ENCODE peak calls at places on chromosomes 2 and 18, in five cellular contexts. X is HCT116, Y is K562, E is HepG2, V is GM12878. P is an unnamed sample.

GRCh38 chr2:32668254-32668653 is 40.4 kb downstream of the TTC27 start:
- DNase-seq in X (no peak), Y (no peak), E (no peak), V (no peak), P (no peak)

GRCh38 chr2:152221870-152222269 is 46.3 kb upstream of the STAM2 start:
- DNase-seq in X (no peak), Y (no peak), E (no peak), V (no peak), P (no peak)

GRCh38 chr2:119431976-119432881 is 575 bp downstream of the TMEM37 start:
- DNase-seq in X (no peak), Y (peak), E (no peak), V (no peak), P (peak)

GRCh38 chr2:148541792-148542191 is 102.8 kb upstream of the EPC2 start:
- DNase-seq in X (no peak), Y (no peak), E (no peak), V (no peak), P (no peak)

GRCh38 chr2:64049633-64050220 is 30.5 kb upstream of the VPS54 start:
- DNase-seq in X (peak), Y (peak), E (peak), V (peak), P (peak)

GRCh38 chr18:40380657-40381441 is 1574.2 kb upstream of the PIK3C3 start:
- DNase-seq in X (no peak), Y (no peak), E (no peak), V (no peak), P (no peak)

GRCh38 chr2:199336546-199336945 is 121.2 kb downstream of the SATB2 start:
- DNase-seq in X (peak), Y (no peak), E (no peak), V (no peak), P (no peak)

GRCh38 chr2:84495539-84496146 is 20.7 kb upstream of the DNAH6 start:
- DNase-seq in X (peak), Y (peak), E (peak), V (no peak), P (no peak)

GRCh38 chr2:18402-19271 is 27.7 kb downstream of the FAM110C start:
- DNase-seq in X (no peak), Y (peak), E (no peak), V (no peak), P (no peak)

GRCh38 chr18:48820483-48821250 is 130.1 kb downstream of the SMAD7 start:
- DNase-seq in X (no peak), Y (no peak), E (no peak), V (peak), P (peak)

GRCh38 chr2:105631011-105631410 is 113.7 kb upstream of the NCK2 start:
- DNase-seq in X (no peak), Y (no peak), E (no peak), V (no peak), P (no peak)

GRCh38 chr2:101418704-101419663 is 31.7 kb upstream of the CREG2 start:
- DNase-seq in X (peak), Y (peak), E (peak), V (no peak), P (peak)

GRCh38 chr2:241639385-241639784 is 1.9 kb downstream of the ATG4B start:
- DNase-seq in X (no peak), Y (no peak), E (no peak), V (no peak), P (no peak)

GRCh38 chr2:217993817-217994459 is 8.9 kb downstream of the TNS1 start:
- DNase-seq in X (no peak), Y (peak), E (peak), V (no peak), P (peak)

GRCh38 chr18:3493501-3494244 is 43.7 kb downstream of the TGIF1 start:
- DNase-seq in X (no peak), Y (peak), E (no peak), V (no peak), P (no peak)

GRCh38 chr2:148022351-148022750 is 1.5 kb downstream of the MBD5 start:
- DNase-seq in X (no peak), Y (no peak), E (no peak), V (no peak), P (no peak)

GRCh38 chr18:68449292-68449691 is 265.6 kb downstream of the TMX3 start:
- DNase-seq in X (no peak), Y (no peak), E (no peak), V (no peak), P (no peak)

GRCh38 chr2:101809656-101810055 is 112.1 kb downstream of the MAP4K4 start:
- DNase-seq in X (no peak), Y (no peak), E (no peak), V (no peak), P (no peak)

GRCh38 chr2:71933467-71934319 is 214.0 kb downstream of the CYP26B1 start:
- DNase-seq in X (peak), Y (no peak), E (peak), V (no peak), P (no peak)

GRCh38 chr18:48848641-48849143 is 102.1 kb downstream of the SMAD7 start:
- DNase-seq in X (no peak), Y (no peak), E (no peak), V (no peak), P (no peak)

DNA sequence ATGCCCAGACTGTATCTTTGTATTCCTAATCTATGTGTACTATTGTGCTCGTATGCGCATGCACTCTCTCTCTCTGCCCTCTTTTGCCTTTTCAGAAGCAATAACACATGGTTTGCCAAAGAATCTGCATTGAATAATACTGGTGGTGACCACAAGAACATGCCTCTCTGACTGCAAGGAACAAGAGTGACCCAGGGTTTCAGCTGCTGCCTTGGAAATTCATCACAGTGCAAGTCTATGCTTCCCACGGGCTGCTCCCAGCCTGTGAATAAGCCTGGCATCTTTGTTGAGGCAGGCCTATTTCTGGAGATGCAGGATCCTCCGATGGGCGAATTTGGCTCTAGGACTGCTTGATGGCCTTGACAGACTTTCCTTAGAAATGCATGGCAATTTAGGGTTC is 689.4 kb upstream of the FANCL start:
- DNase-seq in X (no peak), Y (no peak), E (no peak), V (no peak), P (no peak)
- TF ChIP-seq SP1 in X (no peak), Y (no peak), E (no peak), V (no peak), P (no peak)

GRCh38 chr2:38228753-38229152 is 148.3 kb downstream of the ATL2 start:
- DNase-seq in X (no peak), Y (no peak), E (no peak), V (no peak), P (no peak)

GRCh38 chr2:38224181-38224580 is 148.2 kb upstream of the CYP1B1 start:
- DNase-seq in X (no peak), Y (no peak), E (no peak), V (no peak), P (no peak)

GRCh38 chr2:38223256-38223655 is 147.3 kb upstream of the CYP1B1 start:
- DNase-seq in X (no peak), Y (no peak), E (no peak), V (no peak), P (no peak)

GRCh38 chr2:38220164-38220563 is 144.2 kb upstream of the CYP1B1 start:
- DNase-seq in X (no peak), Y (no peak), E (no peak), V (no peak), P (no peak)

DNA sequence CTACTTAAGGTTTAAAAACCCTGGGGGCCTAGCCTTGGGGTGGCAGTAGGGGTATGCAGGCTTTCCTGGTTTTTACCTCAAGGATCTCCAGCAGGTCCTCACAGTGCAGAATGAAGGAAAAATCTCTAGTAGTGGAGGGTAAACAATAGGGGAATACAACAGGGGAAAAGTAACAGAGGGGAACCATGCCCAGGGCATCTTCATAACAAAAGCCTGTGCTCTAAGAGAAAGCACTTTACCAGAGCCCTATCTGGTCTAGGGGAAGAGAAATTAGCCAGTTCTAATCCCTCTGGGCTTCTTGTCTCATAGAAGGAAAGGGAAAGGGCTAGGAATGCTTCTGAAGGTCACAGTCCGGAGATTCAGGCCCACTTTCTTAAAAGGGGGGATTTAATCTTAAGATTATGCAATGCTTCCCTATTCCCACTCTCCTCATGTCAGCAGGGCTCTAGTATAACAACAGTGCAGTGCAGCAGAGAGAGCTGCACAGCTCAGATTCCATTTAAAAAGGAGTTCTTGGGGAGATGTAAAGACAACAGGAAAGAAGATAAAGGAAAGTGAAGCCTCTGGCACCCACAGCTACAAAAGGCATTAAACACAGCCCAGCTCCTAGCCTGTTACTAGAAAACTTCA is 149.0 kb upstream of the CYP1B1 start:
- DNase-seq in X (no peak), Y (no peak), E (no peak), V (no peak), P (no peak)
- TF ChIP-seq MAX in X (no peak), Y (no peak), E (no peak), V (no peak), P (no peak)

GRCh38 chr18:9322730-9323129 is 11.8 kb upstream of the TWSG1 start:
- DNase-seq in X (no peak), Y (no peak), E (no peak), V (no peak), P (no peak)

GRCh38 chr18:9321709-9322108 is 12.9 kb upstream of the TWSG1 start:
- DNase-seq in X (no peak), Y (no peak), E (no peak), V (no peak), P (no peak)

GRCh38 chr18:9325716-9326115 is 8.9 kb upstream of the TWSG1 start:
- DNase-seq in X (no peak), Y (no peak), E (no peak), V (no peak), P (no peak)

GRCh38 chr18:9321017-9321452 is 13.5 kb upstream of the TWSG1 start:
- DNase-seq in X (no peak), Y (peak), E (no peak), V (no peak), P (no peak)

GRCh38 chr18:9323750-9324445 is 10.7 kb upstream of the TWSG1 start:
- DNase-seq in X (no peak), Y (no peak), E (no peak), V (no peak), P (no peak)
- TF ChIP-seq SP1 in X (no peak), Y (no peak), E (no peak), V (no peak), P (no peak)

GRCh38 chr2:224723606-224724217 is 7.5 kb upstream of the CCDC195 start:
- DNase-seq in X (no peak), Y (no peak), E (no peak), V (no peak), P (no peak)
- TF ChIP-seq MAX in X (no peak), Y (no peak), E (no peak), V (no peak), P (no peak)

GRCh38 chr18:79384834-79385233 is 10.9 kb upstream of the NFATC1 start:
- DNase-seq in X (no peak), Y (no peak), E (no peak), V (no peak), P (no peak)
- TF ChIP-seq SP1 in X (no peak), Y (no peak), E (no peak), V (no peak), P (no peak)

GRCh38 chr2:129934044-129934822 is 45.2 kb upstream of the RAB6C start:
- DNase-seq in X (no peak), Y (no peak), E (no peak), V (no peak), P (peak)

GRCh38 chr2:129930451-129930850 is 49.0 kb upstream of the RAB6C start:
- DNase-seq in X (no peak), Y (no peak), E (no peak), V (no peak), P (no peak)

GRCh38 chr2:129935118-129935517 is 44.3 kb upstream of the RAB6C start:
- DNase-seq in X (no peak), Y (no peak), E (no peak), V (no peak), P (no peak)

GRCh38 chr2:129936334-129936934 is 43.0 kb upstream of the RAB6C start:
- DNase-seq in X (no peak), Y (peak), E (peak), V (no peak), P (peak)
- TF ChIP-seq MAX in X (no peak), Y (no peak), E (no peak), V (no peak), P (no peak)